ENCODE peak calls at places on chromosomes 11 and 22, in four cellular contexts. X is GM23248, T is MM.1S, U is OCI-LY7. Y is an unnamed sample.

GRCh38 chr11:64372802-64373597 is 14.0 kb downstream of the RPS6KA4 start:
- DNase-seq in X (peak; percentile 18), T (no peak), U (no peak), Y (no peak)

GRCh38 chr11:69327741-69328191 is 33.8 kb downstream of the MYEOV start:
- DNase-seq in X (no peak), T (no peak), U (no peak), Y (no peak)

GRCh38 chr11:101470414-101470813 is 113.4 kb downstream of the TRPC6 start:
- DNase-seq in X (peak; percentile 5), T (no peak), U (no peak), Y (no peak)

GRCh38 chr11:17389205-17389956 is 922 bp upstream of the KCNJ11 start:
- DNase-seq in X (peak; percentile 50), T (peak; percentile 83), U (peak; percentile 87), Y (peak; percentile 30)

GRCh38 chr11:111795333-111795985 is 29.3 kb upstream of the PPP2R1B start:
- DNase-seq in X (peak; percentile 93), T (no peak), U (no peak), Y (peak; percentile 36)

GRCh38 chr11:12942157-12942556 is 67.0 kb upstream of the RASSF10 start:
- DNase-seq in X (no peak), T (no peak), U (no peak), Y (peak; percentile 93)

GRCh38 chr11:111765984-111766833 is at the start of gene PPP2R1B:
- DNase-seq in X (peak; percentile 88), T (peak; percentile 65), U (peak; percentile 74), Y (peak; percentile 62)

GRCh38 chr11:69337211-69337721 is 43.3 kb downstream of the MYEOV start:
- DNase-seq in X (peak; percentile 69), T (peak; percentile 77), U (peak; percentile 15), Y (peak; percentile 67)

GRCh38 chr11:68827733-68828132 is 14.0 kb downstream of the CPT1A start:
- DNase-seq in X (no peak), T (no peak), U (no peak), Y (no peak)

GRCh38 chr22:45212992-45213751 is 27.5 kb downstream of the KIAA0930 start:
- DNase-seq in X (peak; percentile 90), T (no peak), U (no peak), Y (peak; percentile 76)

GRCh38 chr11:112826026-112826425 is 135.2 kb upstream of the NCAM1 start:
- DNase-seq in X (no peak), T (no peak), U (no peak), Y (no peak)

GRCh38 chr22:44809456-44809855 is 57.1 kb downstream of the ARHGAP8 start:
- DNase-seq in X (no peak), T (no peak), U (no peak), Y (no peak)

GRCh38 chr11:45879803-45880685 is 5.4 kb upstream of the MAPK8IP1 start:
- DNase-seq in X (peak; percentile 50), T (no peak), U (no peak), Y (peak; percentile 42)

DNA sequence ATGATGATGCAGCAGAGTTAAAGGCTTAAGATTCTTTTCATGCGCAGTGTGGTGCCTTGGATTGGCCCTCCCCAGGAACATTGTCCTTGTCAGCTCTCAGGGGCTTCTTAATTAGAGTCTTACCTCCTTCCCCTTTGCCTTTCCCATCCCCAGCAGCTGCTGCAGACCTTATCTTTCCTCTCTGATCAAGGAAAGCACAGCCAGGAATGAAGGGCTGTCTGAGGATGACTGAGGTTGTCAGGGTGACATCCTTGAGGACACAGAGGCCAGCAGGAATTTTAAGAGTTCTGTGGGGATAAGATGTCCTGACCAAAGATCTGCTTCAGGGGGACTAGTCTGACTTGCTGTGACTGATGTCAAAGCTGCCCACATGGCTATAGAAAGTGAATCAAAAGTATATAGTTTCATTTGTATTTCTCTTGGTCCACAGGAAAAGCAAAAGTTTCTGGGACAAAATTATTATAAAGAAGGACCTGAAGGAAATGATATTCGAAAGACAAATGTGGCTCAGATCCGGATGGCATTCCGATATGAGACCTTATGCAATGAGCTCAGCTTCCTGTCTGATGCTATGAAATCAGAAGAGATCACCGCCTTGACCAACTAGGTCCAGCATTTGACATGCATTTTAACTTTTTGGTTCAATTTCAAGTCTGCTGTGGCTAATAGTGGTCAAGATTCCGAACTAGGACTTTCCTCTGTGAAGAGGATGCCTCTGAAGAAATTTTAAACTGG is 35.5 kb downstream of the RNF141 start:
- DNase-seq in X (no peak), T (no peak), U (no peak), Y (no peak)
- H2AFZ ChIP-seq in X (no peak overlapping the region), T (no peak overlapping the region), U (no peak overlapping the region), Y (no peak overlapping the region)

GRCh38 chr22:20782601-20783299 is 8.8 kb downstream of the SERPIND1 start:
- DNase-seq in X (peak; percentile 37), T (no peak), U (no peak), Y (no peak)
- H2AFZ ChIP-seq in X (no peak overlapping the region), T (no peak overlapping the region), U (no peak overlapping the region), Y (no peak overlapping the region)

GRCh38 chr22:43144949-43145348 is 1.8 kb upstream of the MCAT start:
- DNase-seq in X (no peak), T (no peak), U (no peak), Y (no peak)
- H2AFZ ChIP-seq in X (no peak overlapping the region), T (no peak overlapping the region), U (peak overlapping the region; percentile 10), Y (no peak overlapping the region)

DNA sequence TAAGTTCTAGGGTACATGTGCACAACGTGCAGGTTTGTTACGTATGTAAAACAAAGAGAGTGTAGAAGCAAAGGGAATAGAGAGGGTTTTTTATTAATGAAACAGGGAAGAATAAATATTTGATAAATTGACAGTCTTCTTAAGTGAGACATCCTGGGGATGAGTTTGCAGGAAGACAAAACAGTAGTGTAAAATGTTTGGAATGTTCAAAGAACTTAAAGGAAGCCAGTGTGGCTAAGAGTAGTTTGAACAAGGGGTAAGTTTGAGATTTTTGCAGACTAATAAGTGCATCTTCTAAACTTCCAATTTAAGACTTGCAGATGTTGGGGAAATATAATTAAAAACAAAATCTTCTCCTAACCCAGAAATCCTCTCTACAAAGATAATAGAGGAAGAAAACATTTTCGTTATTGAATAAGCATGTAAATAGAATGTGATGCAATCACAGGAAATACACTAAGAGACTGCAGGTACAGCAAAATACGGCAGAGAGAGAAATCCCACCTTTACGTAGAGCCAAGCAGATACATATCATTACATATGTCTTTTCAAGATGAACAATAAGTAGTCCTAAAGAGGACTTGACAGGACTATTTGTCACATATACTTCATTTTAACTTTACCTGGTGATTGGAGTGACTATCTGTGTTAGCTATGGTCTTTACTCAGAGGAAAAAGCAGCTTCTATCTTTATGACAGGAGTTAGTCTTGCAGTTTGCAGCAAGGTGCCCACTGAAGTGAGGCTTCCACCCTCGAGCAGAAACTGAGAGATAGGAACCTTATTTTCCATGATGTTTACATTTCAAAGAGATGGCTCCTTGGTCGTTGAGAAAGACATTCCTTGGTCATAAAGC is 402.1 kb downstream of the CNTN5 start:
- DNase-seq in X (no peak), T (no peak), U (no peak), Y (peak; percentile 11)
- H2AFZ ChIP-seq in X (no peak overlapping the region), T (no peak overlapping the region), U (no peak overlapping the region), Y (no peak overlapping the region)

Y was measured in fibroblast of lung.